ENCODE peak calls at places on chromosomes 16 and 17, in ten cellular contexts. F is GM12892; R is neuronal stem cell; T is progenitor cell of endocrine pancreas; L is AG08396; A is central memory CD4-positive, alpha-beta T cell; H is left colon; O is thoracic aorta; W is NCI-H524; P is K562. Y is an unnamed sample.

GRCh38 chr16:68072038-68072695 is 13.0 kb upstream of the NFATC3 start:
- DNase-seq in O (no peak), R (no peak), W (no peak), H (peak; percentile 63), L (no peak), P (peak; percentile 77), T (no peak), A (no peak), F (no peak), Y (no peak)

GRCh38 chr16:12257926-12258561 is 281.5 kb downstream of the SNX29 start:
- DNase-seq in L (no peak), O (no peak), R (no peak), H (peak; percentile 82), W (peak; percentile 33), F (no peak), P (peak; percentile 40), A (no peak), T (no peak), Y (peak; percentile 65)

GRCh38 chr17:7717756-7718350 is 309 bp downstream of the DNAH2 start:
- DNase-seq in L (no peak), R (no peak), O (no peak), H (peak; percentile 29), F (no peak), P (no peak), W (no peak), A (peak; percentile 29), T (no peak), Y (no peak)

GRCh38 chr17:80649672-80650338 is 105.2 kb downstream of the RPTOR start:
- DNase-seq in H (peak; percentile 24), F (no peak), P (peak; percentile 78), W (peak; percentile 85), T (no peak), L (peak; percentile 71), O (peak; percentile 65), A (peak; percentile 54), R (peak; percentile 17), Y (peak; percentile 95)

GRCh38 chr17:75808905-75809621 is 24.5 kb downstream of the UNK start:
- DNase-seq in O (no peak), P (peak; percentile 67), F (no peak), H (no peak), T (no peak), R (no peak), L (no peak), A (no peak), W (no peak), Y (no peak)

GRCh38 chr16:53766304-53767016 is 62.5 kb downstream of the FTO start:
- DNase-seq in H (no peak), F (no peak), O (no peak), L (no peak), T (no peak), W (no peak), R (no peak), A (no peak), P (no peak), Y (no peak)

GRCh38 chr16:5108505-5109158 is 11.0 kb upstream of the EEF2KMT start:
- DNase-seq in P (no peak), L (no peak), H (no peak), A (no peak), R (no peak), W (no peak), F (no peak), T (no peak), O (no peak), Y (no peak)

GRCh38 chr17:15298176-15298575 is 33.0 kb upstream of the PMP22 start:
- DNase-seq in W (no peak), H (no peak), A (no peak), T (no peak), P (no peak), R (no peak), O (no peak), F (no peak), L (peak; percentile 30), Y (no peak)

GRCh38 chr17:17806035-17806434 is 30.8 kb downstream of the SREBF1 start:
- DNase-seq in A (no peak), L (no peak), F (no peak), W (no peak), T (no peak), P (no peak), R (no peak), H (no peak), O (no peak), Y (no peak)

GRCh38 chr17:79925242-79925957 is 86.2 kb upstream of the CBX4 start:
- DNase-seq in H (peak; percentile 83), L (peak; percentile 81), R (no peak), A (no peak), P (no peak), W (no peak), O (no peak), T (no peak), F (no peak), Y (no peak)

GRCh38 chr16:81608515-81609209 is 164.1 kb downstream of the CMIP start:
- DNase-seq in F (no peak), L (peak; percentile 71), R (no peak), P (no peak), O (no peak), H (no peak), A (no peak), W (no peak), T (no peak), Y (no peak)

GRCh38 chr17:50347087-50347893 is 1.4 kb downstream of the XYLT2 start:
- DNase-seq in P (no peak), R (no peak), O (no peak), H (no peak), L (no peak), W (no peak), T (no peak), F (no peak), A (no peak), Y (no peak)

Y was measured in WERI-Rb-1.